ENCODE peak calls at places on chromosomes 6 and 20, in eight cellular contexts. B is activated naive CD4-positive, alpha-beta T cell treated with anti-CD3 and anti-CD28 coated beads, Interleukin-2, amount 50 U/mL, for 72 hours; A is GM18507; J is CD4-positive, CD25-positive, alpha-beta regulatory T cell; G is activated CD8-positive, alpha-beta memory T cell treated with anti-CD3 and anti-CD28 coated beads for 4 hours; Y is naive thymus-derived CD8-positive, alpha-beta T cell; Z is stimulated activated CD4-positive, alpha-beta T cell treated with anti-CD3 and anti-CD28 coated beads, Interleukin-15, amount 100 ng/mL, for 1 hour; T is fibroblast of villous mesenchyme. I is an unnamed sample.

GRCh38 chr6:45351667-45352066 is 23.5 kb downstream of the RUNX2 start:
- DNase-seq in B (no peak), A (no peak), J (no peak), G (no peak), Y (no peak), Z (no peak), T (no peak), I (no peak)

GRCh38 chr6:14379568-14379967 is 262.0 kb downstream of the CD83 start:
- DNase-seq in B (no peak), A (no peak), J (no peak), G (no peak), Y (no peak), Z (no peak), T (no peak), I (no peak)

GRCh38 chr6:152170702-152171667 is 363.5 kb downstream of the ESR1 start:
- DNase-seq in B (peak), A (peak), J (peak), G (peak), Y (no peak), Z (no peak), T (peak), I (peak)

GRCh38 chr20:49770634-49771033 is 42.0 kb upstream of the SLC9A8 start:
- DNase-seq in B (no peak), A (no peak), J (no peak), G (no peak), Y (no peak), Z (no peak), T (no peak), I (no peak)

GRCh38 chr20:42945194-42945593 is 244.5 kb downstream of the PTPRT start:
- DNase-seq in B (no peak), A (no peak), J (no peak), G (no peak), Y (no peak), Z (no peak), T (no peak), I (no peak)

GRCh38 chr6:119449253-119450156 is 99.9 kb upstream of the MAN1A1 start:
- DNase-seq in B (no peak), A (no peak), J (no peak), G (no peak), Y (no peak), Z (no peak), T (no peak), I (no peak)

GRCh38 chr20:4875578-4876067 is 125.7 kb downstream of the SLC23A2 start:
- DNase-seq in B (no peak), A (no peak), J (no peak), G (no peak), Y (no peak), Z (no peak), T (no peak), I (no peak)

GRCh38 chr20:49814057-49814675 is 1.5 kb downstream of the SLC9A8 start:
- DNase-seq in B (no peak), A (no peak), J (no peak), G (no peak), Y (no peak), Z (no peak), T (no peak), I (no peak)

GRCh38 chr6:8065519-8065911 is 1.3 kb upstream of the BLOC1S5 start:
- DNase-seq in B (peak), A (no peak), J (no peak), G (peak), Y (no peak), Z (no peak), T (no peak), I (no peak)

GRCh38 chr20:50478162-50479036 is 31.8 kb upstream of the PTPN1 start:
- DNase-seq in B (peak), A (peak), J (peak), G (peak), Y (peak), Z (peak), T (peak), I (peak)

GRCh38 chr6:85747654-85748053 is 105.0 kb upstream of the SYNCRIP start:
- DNase-seq in B (no peak), A (no peak), J (no peak), G (no peak), Y (no peak), Z (no peak), T (peak), I (no peak)

GRCh38 chr20:51396365-51396909 is 146.1 kb downstream of the NFATC2 start:
- DNase-seq in B (no peak), A (no peak), J (no peak), G (no peak), Y (no peak), Z (no peak), T (no peak), I (no peak)

GRCh38 chr20:10313701-10314100 is 95.1 kb downstream of the SNAP25 start:
- DNase-seq in B (no peak), A (no peak), J (no peak), G (no peak), Y (no peak), Z (no peak), T (no peak), I (no peak)

GRCh38 chr6:77447254-77447653 is 16.0 kb downstream of the HTR1B start:
- DNase-seq in B (no peak), A (no peak), J (no peak), G (no peak), Y (no peak), Z (no peak), T (no peak), I (no peak)

GRCh38 chr6:139398658-139399057 is 24.2 kb upstream of the CITED2 start:
- DNase-seq in B (no peak), A (no peak), J (no peak), G (no peak), Y (no peak), Z (no peak), T (no peak), I (no peak)

GRCh38 chr6:25689966-25690365 is 38.0 kb downstream of the SCGN start:
- DNase-seq in B (no peak), A (no peak), J (no peak), G (no peak), Y (no peak), Z (no peak), T (no peak), I (no peak)

GRCh38 chr6:11495565-11496145 is 41.9 kb upstream of the TMEM170B start:
- DNase-seq in B (no peak), A (no peak), J (no peak), G (no peak), Y (no peak), Z (no peak), T (no peak), I (no peak)

GRCh38 chr6:38567436-38567835 is 72.3 kb downstream of the BTBD9 start:
- DNase-seq in B (no peak), A (no peak), J (no peak), G (no peak), Y (no peak), Z (no peak), T (peak), I (no peak)

GRCh38 chr6:127225497-127225896 is 41.2 kb upstream of the RNF146 start:
- DNase-seq in B (no peak), A (no peak), J (no peak), G (no peak), Y (no peak), Z (no peak), T (no peak), I (no peak)

GRCh38 chr20:19254956-19255355 is 42.5 kb downstream of the SLC24A3 start:
- DNase-seq in B (no peak), A (no peak), J (no peak), G (no peak), Y (no peak), Z (no peak), T (peak), I (no peak)

I was measured in immature natural killer cell.